ENCODE peak calls at places on chromosomes 5 and 9, in seven cellular contexts. X, R, G, K, Y, H and O are unnamed samples.
A peak's percentile ranks its signal among the peaks of the same experiment; 100 is the strongest.

GRCh38 chr5:151081426-151082273 is 816 bp upstream of the TNIP1 start:
- DNase-seq in X (no peak), R (no peak), G (no peak), K (no peak), Y (peak; percentile 72), H (no peak), O (no peak)

GRCh38 chr5:131204964-131205363 is 34.2 kb downstream of the LYRM7 start:
- DNase-seq in X (no peak), R (no peak), G (no peak), K (no peak), Y (no peak), H (no peak), O (no peak)

GRCh38 chr5:142597546-142598337 is 88.1 kb downstream of the FGF1 start:
- DNase-seq in X (peak; percentile 81), R (peak; percentile 85), G (peak; percentile 35), K (peak; percentile 84), Y (peak; percentile 90), H (no peak), O (no peak)

GRCh38 chr9:95311956-95312355 is 5.6 kb downstream of the FANCC start:
- DNase-seq in X (no peak), R (no peak), G (no peak), K (no peak), Y (no peak), H (no peak), O (no peak)

GRCh38 chr5:64742411-64742810 is 26.1 kb downstream of the SREK1IP1 start:
- DNase-seq in X (no peak), R (no peak), G (no peak), K (no peak), Y (no peak), H (no peak), O (no peak)

GRCh38 chr9:36855443-36856315 is 178.4 kb downstream of the PAX5 start:
- DNase-seq in X (peak; percentile 3), R (no peak), G (peak; percentile 42), K (no peak), Y (no peak), H (peak; percentile 43), O (no peak)

GRCh38 chr5:60948738-60949137 is 3.7 kb downstream of the NDUFAF2 start:
- DNase-seq in X (no peak), R (no peak), G (no peak), K (no peak), Y (no peak), H (no peak), O (no peak)

GRCh38 chr5:170860818-170861217 is 1.0 kb upstream of the RANBP17 start:
- DNase-seq in X (no peak), R (no peak), G (no peak), K (no peak), Y (no peak), H (no peak), O (no peak)

GRCh38 chr5:116574682-116575634 is at the start of gene SEMA6A:
- DNase-seq in X (peak; percentile 91), R (peak; percentile 62), G (peak; percentile 97), K (peak; percentile 88), Y (peak; percentile 75), H (peak; percentile 90), O (peak; percentile 97)

GRCh38 chr5:53726121-53726520 is 165.7 kb downstream of the NDUFS4 start:
- DNase-seq in X (no peak), R (no peak), G (no peak), K (no peak), Y (no peak), H (no peak), O (no peak)

GRCh38 chr5:67163863-67164595 is 32.6 kb downstream of the CD180 start:
- DNase-seq in X (no peak), R (no peak), G (no peak), K (no peak), Y (no peak), H (no peak), O (no peak)

GRCh38 chr9:127815512-127816361 is 13.1 kb downstream of the FPGS start:
- DNase-seq in X (no peak), R (no peak), G (no peak), K (no peak), Y (no peak), H (peak; percentile 23), O (no peak)

GRCh38 chr5:160330212-160330611 is 17.8 kb upstream of the CCNJL start:
- DNase-seq in X (no peak), R (no peak), G (no peak), K (peak; percentile 24), Y (no peak), H (no peak), O (no peak)

GRCh38 chr5:79021753-79022152 is 36.6 kb upstream of the ARSB start:
- DNase-seq in X (no peak), R (no peak), G (peak; percentile 8), K (no peak), Y (no peak), H (no peak), O (no peak)

GRCh38 chr9:123354806-123355508 is 1.0 kb upstream of the CRB2 start:
- DNase-seq in X (no peak), R (no peak), G (peak; percentile 45), K (no peak), Y (no peak), H (peak; percentile 42), O (no peak)

GRCh38 chr5:125497651-125498050 is 751.2 kb upstream of the ZNF608 start:
- DNase-seq in X (no peak), R (no peak), G (peak; percentile 36), K (no peak), Y (no peak), H (no peak), O (no peak)

GRCh38 chr9:111601237-111602018 is 2.0 kb upstream of the PTGR1 start:
- DNase-seq in X (peak; percentile 97), R (no peak), G (no peak), K (peak; percentile 45), Y (peak; percentile 69), H (no peak), O (no peak)

GRCh38 chr5:169860585-169860984 is 119.7 kb downstream of the INSYN2B start:
- DNase-seq in X (peak; percentile 2), R (no peak), G (no peak), K (no peak), Y (no peak), H (no peak), O (no peak)

DNA sequence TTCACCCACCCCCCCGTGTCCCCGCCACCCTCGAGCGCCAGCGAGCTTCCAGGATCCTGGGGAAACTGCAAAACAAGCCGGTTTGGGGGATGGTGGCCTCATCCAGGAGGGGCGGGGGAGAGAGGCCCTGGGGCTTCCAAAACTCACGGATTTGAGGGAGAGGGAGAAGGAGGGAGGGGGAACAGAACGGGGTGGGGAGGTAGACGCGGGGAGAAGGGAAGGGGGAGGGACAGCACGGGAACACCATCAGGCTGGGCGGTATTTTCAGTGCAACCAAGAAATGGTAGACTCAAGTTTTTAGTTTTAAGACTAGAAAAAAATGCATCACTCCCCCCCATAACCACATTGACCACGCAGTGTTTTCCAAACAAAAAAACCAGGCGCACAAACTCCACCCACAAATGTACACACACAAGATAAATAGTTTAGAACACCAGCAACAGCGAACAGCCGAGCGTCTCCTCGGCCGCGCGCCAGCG is 1.4 kb downstream of the NRARP start:
- DNase-seq in X (peak; percentile 55), R (no peak), G (peak; percentile 90), K (no peak), Y (peak; percentile 20), H (peak; percentile 69), O (peak; percentile 65)
- H3K9ac ChIP-seq in X (peak overlapping the region; percentile 53), R (peak overlapping the region; percentile 41), G (peak overlapping the region; percentile 28), K (no peak overlapping the region), Y (no peak overlapping the region), H (peak overlapping the region; percentile 38), O (no peak overlapping the region)

GRCh38 chr9:114349713-114350480 is 20.2 kb downstream of the ORM2 start:
- DNase-seq in X (no peak), R (no peak), G (no peak), K (no peak), Y (no peak), H (no peak), O (peak; percentile 38)

GRCh38 chr9:114350636-114351396 is 21.1 kb downstream of the ORM2 start:
- DNase-seq in X (no peak), R (no peak), G (no peak), K (no peak), Y (no peak), H (no peak), O (peak; percentile 61)

GRCh38 chr9:114348906-114349482 is 19.3 kb downstream of the ORM2 start:
- DNase-seq in X (peak; percentile 52), R (peak; percentile 81), G (peak; percentile 78), K (peak; percentile 100), Y (peak; percentile 99), H (no peak), O (peak; percentile 95)

GRCh38 chr9:114348261-114348905 is 18.7 kb downstream of the ORM2 start:
- DNase-seq in X (no peak), R (no peak), G (no peak), K (no peak), Y (no peak), H (no peak), O (peak; percentile 18)

DNA sequence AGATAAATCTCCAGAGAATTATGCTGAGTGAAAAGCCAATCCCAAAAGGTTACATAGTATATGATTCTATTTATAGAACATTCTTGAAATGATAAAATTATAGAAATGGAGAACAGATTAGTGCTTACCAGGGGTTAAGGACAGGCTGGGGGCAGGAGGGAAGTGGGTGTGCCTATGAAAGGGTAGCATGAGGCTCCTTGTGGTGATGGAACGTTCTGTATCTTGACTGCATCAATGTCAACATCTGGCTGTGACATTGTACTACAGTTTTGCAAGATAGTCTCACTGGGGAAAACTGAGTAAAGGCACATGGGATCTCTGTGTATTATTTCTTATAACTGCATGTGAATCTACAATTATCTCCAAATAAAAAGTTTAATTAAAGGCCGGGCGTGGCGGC is 22.3 kb downstream of the ORM2 start:
- DNase-seq in X (no peak), R (no peak), G (no peak), K (no peak), Y (no peak), H (no peak), O (peak; percentile 5)
- H3K36me3 ChIP-seq in X (peaks cover 32% of the 10 kb centered on the region), R (no peaks in the 10 kb centered on the region), G (no peaks in the 10 kb centered on the region), K (peaks cover 14% of the 10 kb centered on the region), Y (peaks cover 47% of the 10 kb centered on the region), H (no peaks in the 10 kb centered on the region), O (peaks cover 9% of the 10 kb centered on the region)

DNA sequence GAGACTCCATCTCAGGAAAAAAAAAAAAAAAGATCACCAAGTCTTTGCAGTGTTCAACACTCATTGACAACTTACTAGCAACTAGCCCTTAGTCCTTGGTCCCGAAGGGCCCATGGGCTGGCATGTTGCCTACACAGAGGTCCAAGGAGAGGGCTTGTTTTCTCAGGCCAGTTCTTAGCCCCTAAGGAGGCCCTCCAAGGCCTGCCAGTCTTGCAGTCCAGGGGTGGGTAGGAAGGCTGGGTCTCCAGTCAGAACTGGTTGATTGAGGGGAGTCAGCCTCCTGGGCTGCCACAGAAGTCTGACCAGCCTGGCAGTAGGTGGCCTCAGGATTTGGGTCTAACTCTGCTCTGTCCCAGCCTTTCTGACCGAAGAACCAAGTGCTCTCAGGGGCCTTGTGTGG is 32.7 kb downstream of the IER5L start:
- DNase-seq in X (no peak), R (no peak), G (no peak), K (peak; percentile 25), Y (no peak), H (no peak), O (no peak)
- H3K9ac ChIP-seq in X (no peak overlapping the region), R (no peak overlapping the region), G (no peak overlapping the region), K (peak overlapping the region; percentile 13), Y (peak overlapping the region; percentile 65), H (peak overlapping the region; percentile 58), O (peak overlapping the region; percentile 56)

DNA sequence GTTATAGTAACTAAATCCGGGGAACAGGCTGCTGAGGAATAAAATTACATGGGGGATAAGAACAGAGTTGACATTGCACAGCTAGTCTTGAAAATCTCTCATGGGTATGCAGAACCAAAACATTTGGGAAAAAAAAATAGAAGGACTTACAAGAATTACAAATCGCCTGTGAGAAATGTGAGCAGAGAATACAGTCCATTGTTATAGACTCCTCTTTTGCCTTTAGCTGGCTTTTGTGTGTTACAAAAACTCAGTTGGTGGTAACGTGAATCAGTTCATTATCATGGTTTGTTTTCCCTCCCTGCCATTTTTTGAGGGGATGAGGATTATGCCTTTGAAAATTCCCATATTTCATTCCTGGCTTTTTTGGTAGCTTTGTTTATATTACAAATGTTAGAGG is 375.4 kb upstream of the DAB2 start:
- DNase-seq in X (no peak), R (no peak), G (peak; percentile 39), K (no peak), Y (no peak), H (no peak), O (no peak)
- H3K36me3 ChIP-seq in X (no peaks in the 10 kb centered on the region), R (no peaks in the 10 kb centered on the region), G (no peaks in the 10 kb centered on the region), K (no peaks in the 10 kb centered on the region), Y (no peaks in the 10 kb centered on the region), H (no peaks in the 10 kb centered on the region), O (no peaks in the 10 kb centered on the region)